ENCODE peak calls at places on chromosomes 5 and 9, in ten cellular contexts. N, I, L, M, Z, F, D, K, V and H are unnamed samples.

GRCh38 chr5:14417232-14417730 is 164.3 kb upstream of the OTULINL start:
- DNase-seq in D (no peak), I (no peak), F (peak), K (peak), Z (no peak), L (no peak), M (no peak), V (no peak), N (peak), H (no peak)

GRCh38 chr9:111582888-111583287 is 16.6 kb downstream of the PTGR1 start:
- DNase-seq in F (no peak), Z (no peak), D (no peak), I (no peak), V (no peak), N (peak), K (peak), M (no peak), L (peak), H (no peak)

GRCh38 chr5:150081541-150082283 is 4.6 kb downstream of the CSF1R start:
- DNase-seq in I (no peak), D (peak), M (peak), L (no peak), V (no peak), K (peak), Z (peak), N (no peak), F (peak), H (no peak)

GRCh38 chr5:38883842-38884241 is 38.0 kb downstream of the OSMR start:
- DNase-seq in K (no peak), F (no peak), D (no peak), Z (no peak), I (no peak), L (no peak), V (no peak), M (no peak), N (no peak), H (no peak)

GRCh38 chr5:13746026-13746425 is 198.5 kb downstream of the DNAH5 start:
- DNase-seq in L (peak), V (no peak), D (no peak), Z (no peak), F (no peak), M (no peak), I (no peak), N (peak), K (peak), H (no peak)

GRCh38 chr9:108834959-108835696 is 20.7 kb downstream of the ACTL7B start:
- DNase-seq in K (no peak), I (no peak), L (peak), D (no peak), M (no peak), N (no peak), F (no peak), V (no peak), Z (no peak), H (no peak)

GRCh38 chr9:33254211-33254610 is 10.3 kb downstream of the BAG1 start:
- DNase-seq in K (no peak), V (no peak), I (no peak), F (no peak), Z (no peak), D (no peak), L (no peak), N (no peak), M (no peak), H (no peak)

GRCh38 chr9:19149230-19149629 is 21.9 kb upstream of the PLIN2 start:
- DNase-seq in K (peak), I (no peak), Z (no peak), V (no peak), D (no peak), N (peak), L (no peak), F (no peak), M (no peak), H (no peak)

GRCh38 chr5:162496080-162496808 is 428.7 kb downstream of the GABRG2 start:
- DNase-seq in K (no peak), L (no peak), N (no peak), F (no peak), I (no peak), V (no peak), Z (no peak), D (no peak), M (no peak), H (no peak)

GRCh38 chr5:160479926-160480325 is 58.3 kb downstream of the PTTG1 start:
- DNase-seq in Z (no peak), D (no peak), F (no peak), K (peak), N (peak), L (peak), M (no peak), I (no peak), V (no peak), H (no peak)

GRCh38 chr9:92004045-92004392 is 54.0 kb upstream of the ROR2 start:
- DNase-seq in V (no peak), K (no peak), F (peak), I (no peak), D (no peak), N (no peak), Z (no peak), L (no peak), M (no peak), H (no peak)

DNA sequence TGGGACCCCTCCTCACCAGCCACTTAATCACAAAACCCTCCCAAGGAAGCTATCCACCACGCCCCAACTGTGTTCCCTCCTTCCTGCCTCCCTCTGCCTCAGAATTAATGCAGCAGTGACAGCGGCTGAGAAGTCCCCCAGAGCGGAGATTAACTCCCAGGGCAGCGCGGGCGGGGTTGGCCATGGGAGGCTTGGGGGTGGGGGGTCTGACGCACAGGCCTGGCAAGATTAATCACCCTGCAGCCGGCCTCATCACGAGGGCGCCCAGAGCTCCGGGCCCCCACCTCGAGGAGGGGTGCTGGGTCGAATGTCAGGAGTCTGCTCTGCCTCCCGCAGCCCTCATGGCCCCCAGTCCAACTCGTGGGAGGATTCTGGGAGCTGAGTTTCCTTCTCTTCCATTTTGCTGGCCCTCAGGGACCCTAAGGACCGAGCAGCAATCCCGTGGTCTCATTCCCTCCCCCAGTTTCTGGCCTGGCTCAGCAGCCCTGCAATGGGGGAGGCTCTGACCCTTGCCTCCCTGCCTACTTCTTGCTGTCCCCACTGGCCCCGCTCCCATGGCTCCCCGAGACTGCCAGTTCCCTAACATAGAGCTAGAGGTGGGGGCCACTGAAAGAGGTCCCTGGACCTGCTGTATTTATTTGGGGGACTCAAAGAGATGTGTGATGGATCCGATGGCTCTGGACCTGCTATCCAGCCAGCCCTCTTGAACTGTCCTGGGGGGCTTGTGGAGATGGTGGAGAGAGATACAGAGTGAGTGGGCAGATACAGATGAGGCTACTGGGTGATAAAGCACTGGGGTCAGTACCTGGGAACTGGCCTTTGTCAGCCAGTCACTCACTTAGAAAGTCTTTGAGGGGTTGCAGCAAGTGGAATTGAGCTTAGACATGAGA is 42.5 kb downstream of the CXXC5 start:
- DNase-seq in L (no peak), V (no peak), M (no peak), N (peak), K (peak), F (peak), D (peak), Z (peak), I (no peak), H (no peak)
- H3K27ac ChIP-seq in L (no peak), V (no peak), M (no peak), N (peak), K (peak), F (peak), D (no peak), Z (peak), I (no peak), H (peak)

GRCh38 chr5:124661317-124662141 is 84.9 kb downstream of the ZNF608 start:
- DNase-seq in K (peak), I (no peak), V (no peak), Z (peak), L (peak), D (peak), F (peak), N (peak), M (no peak), H (no peak)
- H3K27ac ChIP-seq in K (peak), I (no peak), V (no peak), Z (peak), L (peak), D (peak), F (peak), N (peak), M (peak), H (peak)

GRCh38 chr5:53090229-53090628 is 19.3 kb downstream of the MOCS2 start:
- DNase-seq in N (no peak), D (no peak), L (no peak), Z (no peak), F (no peak), V (no peak), M (no peak), K (no peak), I (no peak), H (no peak)
- H3K27ac ChIP-seq in N (no peak), D (no peak), L (no peak), Z (no peak), F (no peak), V (no peak), M (no peak), K (peak), I (no peak), H (no peak)

GRCh38 chr9:94173632-94174031 is 85.5 kb upstream of the ZNF169 start:
- DNase-seq in D (no peak), N (no peak), L (no peak), M (no peak), F (no peak), V (no peak), K (no peak), I (no peak), Z (no peak), H (no peak)
- H3K27ac ChIP-seq in D (no peak), N (no peak), L (no peak), M (no peak), F (no peak), V (no peak), K (no peak), I (no peak), Z (no peak), H (no peak)